ENCODE peak calls at places on chromosomes 1 and 21, in seven cellular contexts. P is SJSA1, K is kidney tubule cell, C is EL, E is hippocampal formation, F is nephron progenitor cell, X is HT1080. R is an unnamed sample.

GRCh38 chr1:110505596-110505995 is 13.4 kb downstream of the KCNA10 start:
- DNase-seq in C (no peak), P (no peak), X (no peak), F (no peak), K (no peak), E (no peak), R (no peak)

GRCh38 chr1:25564777-25565176 is 21.4 kb downstream of the LDLRAP1 start:
- DNase-seq in E (no peak), P (no peak), X (no peak), C (no peak), F (no peak), K (no peak), R (no peak)

GRCh38 chr1:231844986-231845502 is 218.5 kb downstream of the DISC1 start:
- DNase-seq in E (no peak), C (no peak), P (peak; percentile 19), X (peak; percentile 61), F (no peak), K (peak; percentile 91), R (no peak)

GRCh38 chr1:203408485-203409229 is 57.7 kb upstream of the FMOD start:
- DNase-seq in P (peak; percentile 63), F (no peak), C (peak; percentile 78), X (peak; percentile 60), K (peak; percentile 55), E (peak; percentile 72), R (peak; percentile 20)

GRCh38 chr1:119814288-119814687 is 3.0 kb upstream of the REG4 start:
- DNase-seq in P (no peak), E (no peak), K (no peak), C (no peak), X (no peak), F (no peak), R (no peak)

GRCh38 chr1:21673277-21673780 is 4.2 kb upstream of the RAP1GAP start:
- DNase-seq in K (peak; percentile 25), F (no peak), P (no peak), E (peak; percentile 37), C (peak; percentile 68), X (no peak), R (no peak)

GRCh38 chr1:180941518-180942275 is 29.0 kb downstream of the KIAA1614 start:
- DNase-seq in X (no peak), F (no peak), P (no peak), C (no peak), K (no peak), E (no peak), R (no peak)

GRCh38 chr1:175951627-175952026 is 208.2 kb upstream of the TNR start:
- DNase-seq in X (no peak), K (no peak), P (no peak), E (no peak), C (no peak), F (no peak), R (no peak)

GRCh38 chr1:55443175-55443933 is 228.2 kb upstream of the USP24 start:
- DNase-seq in F (no peak), C (peak; percentile 99), K (peak; percentile 93), X (peak; percentile 92), P (peak; percentile 77), E (no peak), R (no peak)

GRCh38 chr1:4075436-4076225 is 175.6 kb upstream of the C1orf174 start:
- DNase-seq in P (no peak), F (no peak), C (no peak), X (no peak), K (no peak), E (no peak), R (no peak)

GRCh38 chr1:68028566-68028965 is 21.9 kb downstream of the DIRAS3 start:
- DNase-seq in E (no peak), X (no peak), F (no peak), K (no peak), C (no peak), P (no peak), R (no peak)

GRCh38 chr1:54325705-54326461 is 80.3 kb downstream of the SSBP3 start:
- DNase-seq in F (no peak), C (no peak), P (no peak), E (no peak), K (no peak), X (no peak), R (no peak)

GRCh38 chr1:192700834-192701271 is 64.9 kb downstream of the RGS13 start:
- DNase-seq in K (peak; percentile 81), E (no peak), C (peak; percentile 84), P (peak; percentile 29), X (peak; percentile 57), F (no peak), R (no peak)

GRCh38 chr1:150973258-150973825 is 1.3 kb downstream of the CERS2 start:
- DNase-seq in E (no peak), P (no peak), F (peak; percentile 28), C (peak; percentile 36), K (peak; percentile 32), X (no peak), R (no peak)

GRCh38 chr1:91537281-91538069 is 36.8 kb downstream of the CDC7 start:
- DNase-seq in P (no peak), X (peak; percentile 58), E (no peak), F (no peak), K (peak; percentile 12), C (peak; percentile 96), R (no peak)

GRCh38 chr1:19398309-19398760 is 86.2 kb downstream of the SLC66A1 start:
- DNase-seq in P (peak; percentile 90), C (peak; percentile 97), F (no peak), X (peak; percentile 52), K (peak; percentile 83), E (no peak), R (no peak)

GRCh38 chr1:222784916-222785315 is 29.9 kb upstream of the DISP1 start:
- DNase-seq in K (no peak), C (no peak), P (no peak), X (no peak), F (no peak), E (no peak), R (no peak)

GRCh38 chr1:69794831-69795230 is 227.1 kb downstream of the LRRC7 start:
- DNase-seq in K (no peak), F (no peak), X (peak; percentile 27), E (no peak), P (no peak), C (peak; percentile 3), R (no peak)

GRCh38 chr1:92315766-92316413 is 17.0 kb downstream of the RPAP2 start:
- DNase-seq in E (no peak), K (no peak), P (no peak), C (no peak), F (no peak), X (no peak), R (no peak)

GRCh38 chr1:145962157-145963102 is 1.9 kb downstream of the ANKRD34A start:
- DNase-seq in P (no peak), X (no peak), K (no peak), E (peak; percentile 86), F (peak; percentile 28), C (peak; percentile 44), R (peak; percentile 67)

GRCh38 chr1:57198912-57199311 is 224.9 kb downstream of the DAB1 start:
- DNase-seq in K (no peak), C (no peak), X (no peak), P (no peak), F (no peak), E (no peak), R (no peak)

GRCh38 chr1:9852410-9853301 is 28.9 kb upstream of the CLSTN1 start:
- DNase-seq in C (peak; percentile 77), E (peak; percentile 44), P (no peak), X (peak; percentile 23), K (no peak), F (no peak), R (no peak)

GRCh38 chr1:38183094-38183493 is 136.5 kb upstream of the POU3F1 start:
- DNase-seq in P (no peak), F (no peak), C (no peak), X (no peak), K (no peak), E (no peak), R (no peak)

GRCh38 chr1:30902653-30903290 is 5.8 kb downstream of the SDC3 start:
- DNase-seq in E (no peak), K (no peak), C (no peak), P (no peak), F (no peak), X (no peak), R (no peak)

GRCh38 chr21:25647632-25648031 is 8.6 kb downstream of the JAM2 start:
- DNase-seq in X (no peak), E (no peak), C (no peak), K (no peak), P (no peak), F (no peak), R (no peak)

GRCh38 chr1:31382379-31382989 is 9.6 kb upstream of the FABP3 start:
- DNase-seq in F (no peak), C (no peak), K (no peak), E (no peak), P (no peak), X (no peak), R (no peak)

GRCh38 chr1:37890378-37891014 is 31.1 kb upstream of the MTF1 start:
- DNase-seq in C (peak; percentile 45), F (no peak), E (no peak), X (peak; percentile 28), K (peak; percentile 59), P (peak; percentile 25), R (no peak)

GRCh38 chr21:43827015-43827611 is 37.7 kb downstream of the RRP1 start:
- DNase-seq in X (peak; percentile 87), K (peak; percentile 74), F (no peak), E (no peak), P (peak; percentile 89), C (peak; percentile 82), R (no peak)

GRCh38 chr1:33718166-33718565 is 145.7 kb upstream of the HMGB4 start:
- DNase-seq in P (no peak), E (no peak), C (no peak), F (no peak), K (no peak), X (no peak), R (no peak)

GRCh38 chr1:154998818-154999650 is 3.6 kb upstream of the ZBTB7B start:
- DNase-seq in C (peak; percentile 79), P (peak; percentile 60), K (peak; percentile 76), X (no peak), F (peak; percentile 82), E (peak; percentile 55), R (peak; percentile 66)

GRCh38 chr1:222736972-222737371 is at the start of gene FAM177B:
- DNase-seq in K (peak; percentile 61), C (no peak), F (no peak), E (no peak), P (no peak), X (no peak), R (no peak)

GRCh38 chr1:35726814-35727433 is 8.2 kb upstream of the C1orf216 start:
- DNase-seq in P (peak; percentile 45), X (peak; percentile 46), C (peak; percentile 63), F (peak; percentile 62), K (peak; percentile 58), E (peak; percentile 61), R (peak; percentile 62)

GRCh38 chr1:113616201-113616600 is 143.1 kb downstream of the PHTF1 start:
- DNase-seq in P (no peak), E (peak; percentile 1), C (no peak), X (peak; percentile 3), K (no peak), F (no peak), R (peak; percentile 24)

GRCh38 chr1:175222296-175222938 is 29.8 kb upstream of the KIAA0040 start:
- DNase-seq in X (no peak), F (no peak), C (no peak), K (no peak), P (no peak), E (no peak), R (no peak)